ENCODE peak calls at places on chromosomes 1 and 21, in seven cellular contexts. A is MM.1S, F is cardiac muscle cell, B is uterus, K is pancreas, O is tibial nerve, V is astrocyte of the spinal cord. R is an unnamed sample.
A peak's percentile ranks its signal among the peaks of the same experiment; 100 is the strongest.

GRCh38 chr1:151134396-151134795 is 12.0 kb downstream of the SEMA6C start:
- DNase-seq in A (no peak), F (no peak), B (no peak), K (no peak), O (no peak), V (no peak), R (no peak)

GRCh38 chr1:93353286-93353685 is 7.6 kb downstream of the DR1 start:
- DNase-seq in A (no peak), F (peak; percentile 15), B (no peak), K (no peak), O (no peak), V (peak; percentile 23), R (no peak)

GRCh38 chr1:70855203-70855602 is 192.4 kb downstream of the PTGER3 start:
- DNase-seq in A (no peak), F (no peak), B (no peak), K (no peak), O (no peak), V (no peak), R (no peak)

GRCh38 chr1:47651311-47652089 is 213.7 kb downstream of the FOXD2 start:
- DNase-seq in A (no peak), F (no peak), B (no peak), K (no peak), O (no peak), V (no peak), R (no peak)

GRCh38 chr1:242240061-242240460 is 241.2 kb upstream of the MAP1LC3C start:
- DNase-seq in A (no peak), F (no peak), B (no peak), K (peak; percentile 17), O (no peak), V (no peak), R (no peak)

GRCh38 chr1:8026976-8027747 is 1.1 kb upstream of the ERRFI1 start:
- DNase-seq in A (no peak), F (peak; percentile 78), B (peak; percentile 53), K (peak; percentile 91), O (no peak), V (peak; percentile 67), R (peak; percentile 73)

GRCh38 chr1:63821650-63822049 is 47.8 kb downstream of the ROR1 start:
- DNase-seq in A (no peak), F (peak; percentile 75), B (peak; percentile 53), K (no peak), O (no peak), V (peak; percentile 55), R (no peak)

GRCh38 chr1:216766633-216767325 is 43.5 kb upstream of the ESRRG start:
- DNase-seq in A (no peak), F (no peak), B (no peak), K (no peak), O (no peak), V (no peak), R (no peak)

GRCh38 chr21:28100366-28100765 is 892.3 kb downstream of the LTN1 start:
- DNase-seq in A (no peak), F (no peak), B (no peak), K (no peak), O (no peak), V (no peak), R (no peak)

GRCh38 chr1:155300553-155301329 is 497 bp downstream of the PKLR start:
- DNase-seq in A (no peak), F (no peak), B (no peak), K (no peak), O (no peak), V (no peak), R (no peak)

GRCh38 chr1:226651041-226651731 is 87.9 kb downstream of the ITPKB start:
- DNase-seq in A (no peak), F (no peak), B (no peak), K (no peak), O (no peak), V (no peak), R (no peak)

GRCh38 chr1:53350853-53351767 is 23.2 kb upstream of the LRP8 start:
- DNase-seq in A (no peak), F (no peak), B (no peak), K (no peak), O (no peak), V (no peak), R (no peak)

GRCh38 chr21:25107708-25108107 is 499.6 kb downstream of the MRPL39 start:
- DNase-seq in A (no peak), F (peak; percentile 40), B (no peak), K (no peak), O (no peak), V (peak; percentile 94), R (no peak)

GRCh38 chr1:115867216-115867615 is 26.3 kb upstream of the NHLH2 start:
- DNase-seq in A (no peak), F (no peak), B (no peak), K (no peak), O (no peak), V (no peak), R (no peak)

GRCh38 chr1:89980605-89981004 is 14.3 kb upstream of the ZNF326 start:
- DNase-seq in A (no peak), F (peak; percentile 39), B (no peak), K (no peak), O (no peak), V (no peak), R (no peak)

GRCh38 chr1:118998171-118998570 is 10.0 kb upstream of the TBX15 start:
- DNase-seq in A (no peak), F (no peak), B (no peak), K (no peak), O (no peak), V (no peak), R (no peak)

GRCh38 chr1:6450005-6450450 is 15.9 kb downstream of the TNFRSF25 start:
- DNase-seq in A (no peak), F (no peak), B (no peak), K (no peak), O (no peak), V (no peak), R (no peak)

GRCh38 chr1:6446665-6447015 is 19.3 kb downstream of the TNFRSF25 start:
- DNase-seq in A (no peak), F (no peak), B (no peak), K (no peak), O (no peak), V (no peak), R (no peak)

GRCh38 chr1:6448749-6449631 is 17.0 kb downstream of the TNFRSF25 start:
- DNase-seq in A (no peak), F (peak; percentile 35), B (no peak), K (no peak), O (no peak), V (no peak), R (no peak)

GRCh38 chr1:6447016-6447817 is 18.8 kb downstream of the TNFRSF25 start:
- DNase-seq in A (no peak), F (no peak), B (no peak), K (no peak), O (no peak), V (no peak), R (no peak)

DNA sequence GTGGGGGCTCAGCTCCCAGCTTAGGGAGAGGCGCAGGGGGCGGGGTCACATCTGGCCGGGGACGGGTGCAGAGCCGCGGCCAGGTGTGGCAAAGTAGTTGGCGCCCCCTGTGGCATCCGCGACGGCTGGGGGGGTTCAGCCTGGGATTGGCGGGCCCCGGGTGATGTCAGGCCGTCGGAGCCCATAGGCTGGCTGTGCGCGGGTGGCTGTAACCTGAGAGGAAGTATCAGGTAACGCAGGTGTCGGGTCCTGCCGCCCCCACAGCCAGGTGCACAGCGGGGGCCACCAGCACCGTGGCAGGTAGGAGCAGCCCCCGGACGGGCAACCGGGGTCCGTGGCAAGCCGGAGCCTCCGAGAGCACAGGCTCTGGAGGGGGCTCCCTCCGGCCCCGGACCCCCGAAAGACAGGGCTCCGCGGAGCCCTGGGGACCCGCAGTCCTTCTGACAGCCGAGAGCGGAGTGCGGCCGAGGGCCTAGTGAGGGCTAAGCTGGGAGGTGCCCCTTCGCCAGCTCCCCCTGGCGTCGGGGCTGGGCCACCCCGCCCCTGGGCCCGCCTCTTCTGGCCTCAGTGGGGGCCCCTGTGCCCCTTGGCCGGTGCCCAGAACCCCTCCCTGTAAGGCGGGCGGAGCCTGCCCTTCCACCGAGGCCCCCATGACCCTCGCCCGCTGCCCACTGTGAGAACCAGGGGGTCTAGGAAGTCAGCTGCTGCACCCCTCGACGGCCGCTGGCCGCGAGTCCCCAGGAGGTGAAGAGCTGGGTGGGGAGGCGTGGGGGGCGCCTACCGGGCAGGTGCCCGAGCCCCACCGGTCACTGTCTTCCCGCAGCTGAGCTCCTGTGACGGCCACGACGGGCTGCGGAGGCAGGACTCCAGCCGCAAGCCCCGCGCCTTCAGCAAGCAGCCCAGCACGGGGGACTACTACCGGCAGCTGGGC is 17.9 kb downstream of the TNFRSF25 start:
- DNase-seq in A (peak; percentile 28), F (no peak), B (no peak), K (no peak), O (no peak), V (no peak), R (no peak)
- TF ChIP-seq CTCF in A (no peak), F (peak; percentile 9), B (no peak), K (no peak), O (peak; percentile 17), V (no peak), R (no peak)

GRCh38 chr1:62271932-62272728 is 47.1 kb downstream of the KANK4 start:
- DNase-seq in A (no peak), F (no peak), B (no peak), K (no peak), O (no peak), V (no peak), R (no peak)
- TF ChIP-seq CTCF in A (no peak), F (no peak), B (no peak), K (no peak), O (no peak), V (no peak), R (no peak)

GRCh38 chr1:65577278-65577677 is 156.8 kb downstream of the LEPR start:
- DNase-seq in A (no peak), F (no peak), B (no peak), K (no peak), O (no peak), V (no peak), R (no peak)

GRCh38 chr1:65584399-65584798 is 163.9 kb downstream of the LEPR start:
- DNase-seq in A (no peak), F (no peak), B (no peak), K (no peak), O (no peak), V (no peak), R (no peak)

GRCh38 chr1:65581120-65581519 is 160.7 kb downstream of the LEPR start:
- DNase-seq in A (no peak), F (peak; percentile 19), B (no peak), K (no peak), O (no peak), V (no peak), R (no peak)
- TF ChIP-seq CTCF in A (no peak), F (peak; percentile 26), B (no peak), K (no peak), O (no peak), V (peak; percentile 43), R (peak; percentile 32)

GRCh38 chr1:1179339-1179982 is 5.8 kb downstream of the TTLL10 start:
- DNase-seq in A (no peak), F (no peak), B (no peak), K (no peak), O (no peak), V (no peak), R (no peak)

GRCh38 chr1:1178794-1179331 is 5.2 kb downstream of the TTLL10 start:
- DNase-seq in A (no peak), F (no peak), B (no peak), K (no peak), O (no peak), V (no peak), R (no peak)

GRCh38 chr1:1181129-1181937 is 7.7 kb downstream of the TTLL10 start:
- DNase-seq in A (no peak), F (no peak), B (no peak), K (no peak), O (no peak), V (no peak), R (no peak)

GRCh38 chr1:1181938-1182410 is 8.3 kb downstream of the TTLL10 start:
- DNase-seq in A (no peak), F (no peak), B (no peak), K (no peak), O (no peak), V (no peak), R (no peak)

GRCh38 chr1:1179983-1180861 is 6.5 kb downstream of the TTLL10 start:
- DNase-seq in A (no peak), F (no peak), B (no peak), K (no peak), O (no peak), V (no peak), R (no peak)
- TF ChIP-seq CTCF in A (no peak), F (no peak), B (no peak), K (no peak), O (no peak), V (no peak), R (no peak)